ENCODE peak calls at places on chromosomes 12 and 14, in five cellular contexts. K is Calu3, F is foreskin fibroblast, D is neuronal stem cell, S is AG04450. U is an unnamed sample.

GRCh38 chr14:53180272-53181221 is 27.4 kb upstream of the DDHD1 start:
- DNase-seq in F (no peak), D (peak; percentile 21), K (no peak), S (no peak), U (no peak)

GRCh38 chr14:54808326-54809161 is 94.1 kb downstream of the GCH1 start:
- DNase-seq in F (no peak), S (no peak), D (no peak), K (no peak), U (no peak)

GRCh38 chr12:62520361-62520760 is 53.7 kb downstream of the MON2 start:
- DNase-seq in F (no peak), S (no peak), D (no peak), K (no peak), U (no peak)

GRCh38 chr12:15322164-15323054 is at the start of gene PTPRO:
- DNase-seq in D (peak; percentile 59), K (peak; percentile 50), S (no peak), F (no peak), U (no peak)

GRCh38 chr14:58792421-58792820 is 154.7 kb downstream of the DACT1 start:
- DNase-seq in D (no peak), F (no peak), K (no peak), S (no peak), U (no peak)

GRCh38 chr14:62734831-62735230 is 310.4 kb downstream of the KCNH5 start:
- DNase-seq in S (no peak), D (no peak), F (no peak), K (no peak), U (no peak)

GRCh38 chr12:104411826-104412626 is 44.7 kb upstream of the CHST11 start:
- DNase-seq in K (no peak), S (no peak), D (no peak), F (no peak), U (no peak)

GRCh38 chr12:102438047-102438822 is 42.1 kb downstream of the IGF1 start:
- DNase-seq in F (peak; percentile 38), K (no peak), D (no peak), S (no peak), U (peak; percentile 42)

GRCh38 chr12:83958997-83959396 is 953.6 kb downstream of the SLC6A15 start:
- DNase-seq in F (no peak), K (no peak), D (no peak), S (no peak), U (no peak)

GRCh38 chr14:78405071-78405856 is 235.1 kb downstream of the NRXN3 start:
- DNase-seq in F (no peak), D (no peak), S (no peak), K (no peak), U (no peak)

GRCh38 chr12:46562625-46563228 is 190.2 kb upstream of the SLC38A2 start:
- DNase-seq in S (no peak), K (no peak), F (peak; percentile 90), D (no peak), U (peak; percentile 94)

GRCh38 chr12:113461666-113462065 is 10.0 kb downstream of the LHX5 start:
- DNase-seq in D (peak; percentile 17), F (no peak), S (no peak), K (no peak), U (no peak)

GRCh38 chr14:30225171-30225570 is 297.5 kb upstream of the PRKD1 start:
- DNase-seq in F (no peak), D (no peak), S (no peak), K (no peak), U (peak; percentile 63)